ENCODE peak calls at places on chromosomes 7 and 10, in eight cellular contexts. Q, T, I, N, Z, M, O and Y are unnamed samples.

GRCh38 chr10:131242007-131242406 is 69.5 kb downstream of the TCERG1L start:
- DNase-seq in Q (peak), T (no peak), I (no peak), N (no peak), Z (peak), M (no peak), O (no peak), Y (no peak)

GRCh38 chr10:132788180-132788830 is 2.4 kb upstream of the NKX6-2 start:
- DNase-seq in Q (no peak), T (no peak), I (no peak), N (peak), Z (peak), M (peak), O (peak), Y (no peak)

GRCh38 chr7:93883078-93883916 is 7.3 kb downstream of the TFPI2 start:
- DNase-seq in Q (no peak), T (no peak), I (no peak), N (no peak), Z (no peak), M (no peak), O (no peak), Y (no peak)

GRCh38 chr10:45495438-45496152 is 121.6 kb downstream of the ALOX5 start:
- DNase-seq in Q (no peak), T (no peak), I (no peak), N (peak), Z (no peak), M (no peak), O (peak), Y (no peak)

GRCh38 chr10:16510843-16511242 is 10.8 kb downstream of the C1QL3 start:
- DNase-seq in Q (no peak), T (no peak), I (no peak), N (no peak), Z (no peak), M (no peak), O (no peak), Y (no peak)

GRCh38 chr7:111736475-111736874 is 174.2 kb upstream of the IMMP2L start:
- DNase-seq in Q (no peak), T (no peak), I (no peak), N (no peak), Z (no peak), M (no peak), O (no peak), Y (no peak)

GRCh38 chr10:7272008-7272407 is 138.8 kb downstream of the SFMBT2 start:
- DNase-seq in Q (no peak), T (no peak), I (no peak), N (no peak), Z (no peak), M (no peak), O (no peak), Y (no peak)

GRCh38 chr10:110311357-110311949 is 6.7 kb upstream of the SMNDC1 start:
- DNase-seq in Q (peak), T (no peak), I (no peak), N (peak), Z (peak), M (peak), O (peak), Y (no peak)

GRCh38 chr7:128387663-128388485 is 21.9 kb downstream of the IMPDH1 start:
- DNase-seq in Q (peak), T (peak), I (peak), N (peak), Z (peak), M (peak), O (peak), Y (peak)

GRCh38 chr10:89942217-89942616 is 240.8 kb downstream of the KIF20B start:
- DNase-seq in Q (no peak), T (no peak), I (no peak), N (no peak), Z (no peak), M (no peak), O (peak), Y (no peak)

GRCh38 chr10:8513155-8514147 is 459.0 kb downstream of the GATA3 start:
- DNase-seq in Q (no peak), T (peak), I (no peak), N (no peak), Z (peak), M (no peak), O (no peak), Y (no peak)

GRCh38 chr10:95474228-95475002 is 86.8 kb downstream of the SORBS1 start:
- DNase-seq in Q (peak), T (no peak), I (no peak), N (peak), Z (no peak), M (no peak), O (peak), Y (no peak)

GRCh38 chr7:42691030-42691639 is 220.7 kb downstream of the C7orf25 start:
- DNase-seq in Q (no peak), T (no peak), I (no peak), N (peak), Z (peak), M (peak), O (peak), Y (no peak)

GRCh38 chr10:125157473-125157865 is 2.9 kb downstream of the CTBP2 start:
- DNase-seq in Q (no peak), T (no peak), I (no peak), N (no peak), Z (no peak), M (no peak), O (peak), Y (no peak)

GRCh38 chr7:2175091-2175490 is 57.7 kb downstream of the MAD1L1 start:
- DNase-seq in Q (no peak), T (no peak), I (no peak), N (no peak), Z (no peak), M (no peak), O (no peak), Y (no peak)

GRCh38 chr10:100502926-100503480 is 16.7 kb downstream of the SEC31B start:
- DNase-seq in Q (no peak), T (no peak), I (no peak), N (peak), Z (no peak), M (no peak), O (no peak), Y (no peak)

GRCh38 chr10:26621889-26622681 is 75.4 kb upstream of the PDSS1 start:
- DNase-seq in Q (peak), T (no peak), I (no peak), N (peak), Z (peak), M (peak), O (no peak), Y (no peak)

GRCh38 chr7:130461256-130461655 is 20.4 kb upstream of the CEP41 start:
- DNase-seq in Q (no peak), T (no peak), I (no peak), N (no peak), Z (no peak), M (no peak), O (no peak), Y (no peak)

GRCh38 chr7:55271069-55271468 is 94.1 kb upstream of the LANCL2 start:
- DNase-seq in Q (no peak), T (no peak), I (no peak), N (peak), Z (no peak), M (no peak), O (peak), Y (no peak)
- TF ChIP-seq CTCF in Q (peak), T (peak), I (no peak), N (peak), Z (peak), M (no peak), O (peak), Y (no peak)

GRCh38 chr7:116329845-116330503 is 119.6 kb downstream of the TES start:
- DNase-seq in Q (no peak), T (no peak), I (no peak), N (peak), Z (no peak), M (no peak), O (no peak), Y (no peak)

GRCh38 chr7:116325517-116325916 is 115.2 kb downstream of the TES start:
- DNase-seq in Q (no peak), T (no peak), I (no peak), N (no peak), Z (no peak), M (no peak), O (no peak), Y (no peak)

GRCh38 chr7:116328161-116328560 is 117.8 kb downstream of the TES start:
- DNase-seq in Q (no peak), T (no peak), I (no peak), N (peak), Z (no peak), M (no peak), O (no peak), Y (no peak)

GRCh38 chr7:116327135-116327534 is 116.8 kb downstream of the TES start:
- DNase-seq in Q (no peak), T (no peak), I (no peak), N (no peak), Z (no peak), M (no peak), O (no peak), Y (no peak)

GRCh38 chr7:116327751-116328150 is 117.4 kb downstream of the TES start:
- DNase-seq in Q (no peak), T (no peak), I (no peak), N (peak), Z (no peak), M (no peak), O (peak), Y (no peak)
- TF ChIP-seq CTCF in Q (no peak), T (no peak), I (no peak), N (no peak), Z (no peak), M (no peak), O (no peak), Y (no peak)

GRCh38 chr10:82811621-82812020 is 936.6 kb downstream of the NRG3 start:
- DNase-seq in Q (no peak), T (peak), I (no peak), N (peak), Z (peak), M (peak), O (no peak), Y (no peak)
- TF ChIP-seq CTCF in Q (peak), T (peak), I (no peak), N (peak), Z (peak), M (peak), O (peak), Y (peak)

DNA sequence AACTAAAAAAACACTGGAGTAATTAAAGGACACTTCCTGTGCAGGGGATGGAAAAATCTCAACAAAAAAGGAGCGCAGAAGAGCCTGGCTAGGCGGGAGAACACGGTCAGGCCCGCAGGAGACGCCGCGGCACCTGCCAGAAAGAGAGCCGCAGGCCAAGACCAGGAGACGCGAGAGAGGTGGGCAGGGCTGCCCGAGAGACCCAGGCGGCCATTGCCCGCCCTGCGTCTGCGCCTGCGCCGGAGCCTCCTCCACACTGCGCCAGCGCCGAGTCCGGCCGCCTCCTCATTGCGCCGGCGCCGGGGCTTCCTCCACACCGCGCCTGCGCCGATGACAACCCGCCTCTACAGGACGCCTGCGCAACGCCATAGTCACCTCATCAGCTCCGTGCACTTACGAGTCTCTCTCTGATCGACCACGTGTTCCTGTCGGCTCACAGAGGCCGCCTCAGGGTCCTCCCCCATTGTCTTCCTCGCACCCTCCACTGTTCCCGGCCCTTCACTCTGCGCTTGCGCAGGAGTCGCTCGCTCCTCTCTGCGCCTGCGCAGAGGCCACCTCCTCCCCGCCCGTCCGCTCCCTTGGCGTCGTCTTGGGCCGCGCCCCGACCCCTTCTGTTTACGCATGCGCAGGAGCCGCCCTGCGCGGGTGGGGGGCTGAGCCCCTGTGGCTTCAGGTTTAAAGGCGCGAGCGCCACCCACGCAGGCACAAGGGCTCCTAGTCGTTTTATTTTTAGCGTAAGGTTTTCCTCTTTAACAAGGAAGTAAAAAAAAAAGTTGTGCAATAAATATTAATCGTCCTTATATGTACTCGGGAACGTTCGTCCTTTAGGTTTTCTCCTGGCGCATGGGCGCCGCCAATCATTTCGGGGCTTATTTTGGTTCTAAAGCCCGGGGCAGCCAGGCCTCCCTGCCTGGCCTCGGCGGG is 43.2 kb upstream of the FAM20C start:
- DNase-seq in Q (peak), T (peak), I (peak), N (peak), Z (peak), M (peak), O (peak), Y (peak)
- TF ChIP-seq CTCF in Q (peak), T (no peak), I (no peak), N (no peak), Z (no peak), M (no peak), O (no peak), Y (no peak)

GRCh38 chr10:35824704-35825103 is 182.6 kb upstream of the FZD8 start:
- DNase-seq in Q (no peak), T (no peak), I (no peak), N (no peak), Z (no peak), M (no peak), O (no peak), Y (no peak)

GRCh38 chr10:35819011-35819410 is 176.9 kb upstream of the FZD8 start:
- DNase-seq in Q (no peak), T (no peak), I (no peak), N (no peak), Z (no peak), M (no peak), O (no peak), Y (no peak)

GRCh38 chr10:35821339-35821911 is 179.3 kb upstream of the FZD8 start:
- DNase-seq in Q (no peak), T (no peak), I (no peak), N (no peak), Z (peak), M (no peak), O (peak), Y (no peak)

GRCh38 chr10:35819736-35820135 is 177.6 kb upstream of the FZD8 start:
- DNase-seq in Q (no peak), T (no peak), I (no peak), N (no peak), Z (no peak), M (no peak), O (no peak), Y (no peak)

DNA sequence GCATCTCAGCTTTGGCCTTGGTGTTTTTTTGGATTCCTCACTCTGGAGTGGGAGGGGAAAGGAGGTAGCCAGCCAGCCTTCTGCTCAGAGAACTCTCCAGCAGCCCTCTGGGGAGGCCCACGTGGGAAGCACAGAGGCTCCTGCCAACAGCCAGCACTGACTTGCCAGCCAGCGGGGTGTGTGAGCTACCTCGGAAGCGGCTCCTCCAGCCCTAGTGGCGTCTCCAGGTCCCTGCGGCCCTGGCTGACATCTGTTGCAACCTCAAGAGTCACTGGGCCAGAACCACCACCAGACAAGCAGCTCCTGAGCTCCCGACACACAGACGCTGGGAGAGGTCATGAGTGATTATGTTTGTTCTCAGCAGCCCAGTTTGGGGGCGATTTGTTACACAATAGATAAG is 180.2 kb upstream of the FZD8 start:
- DNase-seq in Q (peak), T (peak), I (no peak), N (peak), Z (peak), M (peak), O (peak), Y (no peak)
- TF ChIP-seq CTCF in Q (no peak), T (peak), I (no peak), N (peak), Z (peak), M (no peak), O (peak), Y (no peak)